ENCODE peak calls at places on chromosome 6, in ten cellular contexts. K is SK-N-MC, L is Panc1, X is stomach, V is breast epithelium, G is HepG2, O is HCT116, F is prostate gland, C is HL-60, U is endothelial cell of umbilical vein. W is an unnamed sample.

GRCh38 chr6:96704713-96705112 is 132.6 kb downstream of the GPR63 start:
- DNase-seq in K (no peak), L (no peak), X (no peak), V (no peak), G (no peak), O (no peak), F (no peak), C (no peak), U (no peak), W (no peak)

GRCh38 chr6:83429857-83430605 is 820 bp downstream of the ME1 start:
- DNase-seq in K (no peak), L (no peak), X (peak; percentile 32), V (no peak), G (no peak), O (peak; percentile 46), F (peak; percentile 15), C (no peak), U (peak; percentile 39), W (no peak)

GRCh38 chr6:108168980-108169800 is 3.4 kb downstream of the NR2E1 start:
- DNase-seq in K (no peak), L (no peak), X (no peak), V (no peak), G (no peak), O (no peak), F (no peak), C (no peak), U (no peak), W (no peak)

GRCh38 chr6:169185692-169186485 is 67.8 kb downstream of the THBS2 start:
- DNase-seq in K (no peak), L (no peak), X (no peak), V (no peak), G (no peak), O (no peak), F (no peak), C (no peak), U (no peak), W (no peak)

GRCh38 chr6:18101271-18101670 is 21.2 kb downstream of the NHLRC1 start:
- DNase-seq in K (no peak), L (no peak), X (no peak), V (no peak), G (no peak), O (no peak), F (no peak), C (no peak), U (no peak), W (no peak)

GRCh38 chr6:30749554-30750378 is 5.4 kb upstream of the IER3 start:
- DNase-seq in K (no peak), L (no peak), X (peak; percentile 84), V (no peak), G (peak; percentile 65), O (peak; percentile 89), F (no peak), C (no peak), U (no peak), W (no peak)

GRCh38 chr6:33609444-33610034 is 11.6 kb upstream of the ITPR3 start:
- DNase-seq in K (no peak), L (no peak), X (peak; percentile 50), V (no peak), G (no peak), O (no peak), F (no peak), C (no peak), U (no peak), W (no peak)

GRCh38 chr6:109783245-109783990 is 92.3 kb downstream of the FIG4 start:
- DNase-seq in K (no peak), L (no peak), X (no peak), V (no peak), G (no peak), O (no peak), F (no peak), C (no peak), U (no peak), W (no peak)

GRCh38 chr6:31528307-31528777 is 420 bp upstream of the MCCD1 start:
- DNase-seq in K (no peak), L (no peak), X (no peak), V (no peak), G (peak; percentile 54), O (no peak), F (no peak), C (no peak), U (no peak), W (no peak)

DNA sequence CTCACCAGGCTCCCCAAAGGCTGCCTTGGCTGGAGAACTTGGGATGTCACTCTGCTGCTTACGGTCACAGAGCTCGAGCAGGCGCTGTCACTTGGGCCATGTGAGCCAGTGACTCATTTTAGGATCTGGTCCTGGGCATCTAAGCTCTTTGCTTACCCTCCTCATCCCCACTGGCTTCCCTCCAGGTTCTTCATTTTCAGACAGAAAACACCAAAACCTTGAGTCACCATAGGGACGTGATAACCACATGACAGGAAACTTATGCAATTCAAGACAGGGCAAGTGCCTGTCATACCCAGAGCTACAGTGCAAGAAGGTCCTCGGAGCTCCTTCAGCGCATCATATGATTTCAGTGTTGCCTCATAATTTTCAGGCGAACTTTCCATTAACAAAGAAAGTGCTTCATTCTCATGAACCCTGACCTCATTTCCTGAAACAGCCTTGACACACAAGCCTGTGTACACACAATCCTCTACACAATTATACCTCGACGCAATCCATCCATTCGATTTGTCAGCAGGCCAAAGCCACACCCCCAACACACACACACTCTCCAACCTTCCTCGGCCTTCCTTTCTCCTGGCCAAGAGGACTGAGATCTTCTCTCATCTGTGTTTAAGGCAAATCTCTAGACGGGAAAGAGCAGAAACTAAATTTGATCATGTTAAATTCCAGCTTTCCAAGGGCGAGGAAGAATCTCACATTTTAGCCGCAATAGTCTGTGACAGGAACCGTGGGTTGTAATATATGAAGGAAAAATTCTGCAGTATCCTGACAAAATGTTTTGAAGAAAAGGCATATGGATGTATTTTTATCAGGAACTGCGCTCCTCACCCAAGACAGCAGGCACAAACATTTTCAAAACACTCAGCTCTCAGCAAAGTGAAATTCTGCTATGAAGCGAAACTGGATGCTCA is 25.3 kb downstream of the TBC1D7 start:
- DNase-seq in K (no peak), L (peak; percentile 52), X (peak; percentile 31), V (peak; percentile 52), G (peak; percentile 80), O (peak; percentile 33), F (no peak), C (peak; percentile 97), U (peak; percentile 93), W (peak; percentile 40)
- TF ChIP-seq POLR2AphosphoS5 in K (no peak), L (no peak), X (peak; percentile 60), V (peak; percentile 67), G (no peak), O (no peak), F (peak; percentile 28), C (peak; percentile 91), U (peak; percentile 65), W (no peak)

GRCh38 chr6:7786206-7786605 is 60.3 kb downstream of the BMP6 start:
- DNase-seq in K (no peak), L (no peak), X (no peak), V (no peak), G (no peak), O (no peak), F (no peak), C (no peak), U (no peak), W (no peak)

GRCh38 chr6:7785243-7785941 is 59.5 kb downstream of the BMP6 start:
- DNase-seq in K (no peak), L (no peak), X (no peak), V (no peak), G (no peak), O (no peak), F (no peak), C (no peak), U (no peak), W (no peak)

GRCh38 chr6:7787731-7788130 is 61.8 kb downstream of the BMP6 start:
- DNase-seq in K (no peak), L (no peak), X (no peak), V (no peak), G (no peak), O (no peak), F (no peak), C (no peak), U (no peak), W (no peak)

GRCh38 chr6:7784706-7785105 is 58.8 kb downstream of the BMP6 start:
- DNase-seq in K (no peak), L (no peak), X (no peak), V (no peak), G (no peak), O (no peak), F (no peak), C (no peak), U (peak; percentile 34), W (no peak)

GRCh38 chr6:7787137-7787575 is 61.3 kb downstream of the BMP6 start:
- DNase-seq in K (no peak), L (no peak), X (no peak), V (peak; percentile 36), G (no peak), O (no peak), F (peak; percentile 27), C (no peak), U (peak; percentile 25), W (no peak)
- TF ChIP-seq POLR2AphosphoS5 in K (no peak), L (no peak), X (peak; percentile 18), V (no peak), G (no peak), O (no peak), F (peak; percentile 15), C (no peak), U (peak; percentile 13), W (no peak)

GRCh38 chr6:52276130-52276529 is 8.4 kb downstream of the MCM3 start:
- DNase-seq in K (no peak), L (no peak), X (no peak), V (no peak), G (no peak), O (no peak), F (no peak), C (no peak), U (no peak), W (no peak)
- TF ChIP-seq POLR2AphosphoS5 in K (no peak), L (no peak), X (no peak), V (no peak), G (no peak), O (no peak), F (no peak), C (no peak), U (no peak), W (no peak)

DNA sequence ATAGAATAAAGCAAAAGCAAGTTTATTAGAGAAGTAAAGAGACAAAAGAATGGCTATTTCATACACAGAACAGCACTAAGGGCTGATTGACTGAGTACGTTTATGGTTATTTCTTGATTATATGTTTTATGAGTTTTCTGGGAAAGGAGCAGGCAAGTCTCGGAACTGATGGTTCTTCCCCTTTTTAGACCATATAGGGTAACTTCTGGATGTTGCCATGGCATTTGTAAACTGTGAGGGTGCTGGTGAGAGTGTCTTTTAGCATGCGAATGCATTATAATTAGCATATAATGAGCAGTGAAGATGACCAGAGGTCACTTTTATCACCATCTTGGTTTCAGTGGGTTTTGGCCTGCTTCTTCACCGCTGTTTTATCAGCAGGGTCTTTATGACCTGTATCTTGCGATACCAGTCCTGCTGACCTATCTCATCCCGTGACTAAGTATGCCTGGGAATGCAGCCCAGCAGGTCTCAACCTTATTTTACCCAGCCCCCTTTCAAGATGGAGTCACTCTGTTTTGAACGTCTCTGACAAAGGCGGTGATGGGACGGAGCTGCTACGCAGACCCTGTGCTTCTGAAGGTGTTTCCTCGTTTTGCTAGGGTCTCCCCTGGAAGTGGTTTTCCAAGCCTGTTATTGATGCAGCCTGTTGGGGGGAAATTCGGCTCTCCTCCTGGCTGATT is 45.4 kb upstream of the BMP6 start:
- DNase-seq in K (no peak), L (no peak), X (no peak), V (no peak), G (no peak), O (no peak), F (no peak), C (no peak), U (no peak), W (no peak)
- TF ChIP-seq POLR2AphosphoS5 in K (no peak), L (no peak), X (no peak), V (no peak), G (no peak), O (no peak), F (no peak), C (no peak), U (no peak), W (no peak)